ENCODE peak calls at places on chromosomes 11 and 22, in ten cellular contexts. J is A549; D is CD8-positive, alpha-beta memory T cell; A is endodermal cell; S is right atrium auricular region; N is body of pancreas; Y is lower lobe of right lung; R is substantia nigra; P is RWPE1; K is IMR-90. O is an unnamed sample.

GRCh38 chr11:433641-434040 is 8.2 kb downstream of the ANO9 start:
- DNase-seq in K (no peak), Y (peak; percentile 46), A (no peak), S (no peak), J (no peak), R (no peak), P (no peak), D (no peak), N (no peak), O (no peak)

GRCh38 chr22:19750666-19751490 is 9.7 kb upstream of the TBX1 start:
- DNase-seq in J (no peak), R (no peak), S (no peak), K (peak; percentile 76), N (no peak), A (no peak), P (no peak), D (no peak), Y (no peak), O (no peak)

GRCh38 chr11:116500002-116500832 is 272.6 kb downstream of the BUD13 start:
- DNase-seq in K (no peak), N (no peak), D (no peak), A (peak; percentile 49), R (no peak), P (no peak), Y (no peak), S (no peak), J (no peak), O (no peak)

GRCh38 chr11:77658213-77659013 is 20.8 kb upstream of the CLNS1A start:
- DNase-seq in S (no peak), R (no peak), K (peak; percentile 64), N (no peak), J (no peak), Y (no peak), D (no peak), A (no peak), P (no peak), O (no peak)

GRCh38 chr11:6442441-6442840 is 1.7 kb upstream of the HPX start:
- DNase-seq in R (no peak), N (no peak), Y (no peak), D (no peak), P (no peak), S (no peak), J (no peak), A (no peak), K (no peak), O (no peak)

GRCh38 chr11:93715797-93716396 is 25.4 kb downstream of the TAF1D start:
- DNase-seq in N (no peak), A (no peak), D (no peak), J (no peak), S (no peak), Y (no peak), R (no peak), P (no peak), K (no peak), O (no peak)

GRCh38 chr22:37229805-37230672 is 14.0 kb downstream of the RAC2 start:
- DNase-seq in P (no peak), Y (peak; percentile 80), R (no peak), K (peak; percentile 51), D (peak; percentile 90), A (no peak), N (no peak), J (no peak), S (no peak), O (no peak)

GRCh38 chr22:18997925-18998315 is 61.8 kb upstream of the PRODH start:
- DNase-seq in A (peak; percentile 74), D (no peak), Y (no peak), J (no peak), S (no peak), K (no peak), N (no peak), P (no peak), R (no peak), O (no peak)

GRCh38 chr11:36057372-36058045 is 113.6 kb downstream of the LDLRAD3 start:
- DNase-seq in R (no peak), N (no peak), K (no peak), A (no peak), S (peak; percentile 72), D (no peak), P (no peak), J (no peak), Y (no peak), O (peak; percentile 79)

GRCh38 chr11:114254571-114255146 is 41.5 kb upstream of the NNMT start:
- DNase-seq in N (no peak), R (no peak), J (no peak), K (no peak), A (no peak), P (no peak), S (no peak), Y (no peak), D (no peak), O (no peak)

GRCh38 chr11:123429851-123430735 is at the start of gene GRAMD1B:
- DNase-seq in N (no peak), D (peak; percentile 66), Y (peak; percentile 67), K (peak; percentile 90), R (peak; percentile 14), S (no peak), P (peak; percentile 40), J (peak; percentile 68), A (peak; percentile 93), O (peak; percentile 60)

GRCh38 chr11:16883179-16883578 is 131.0 kb downstream of the PLEKHA7 start:
- DNase-seq in R (peak; percentile 7), S (no peak), Y (peak; percentile 40), K (no peak), A (peak; percentile 82), D (no peak), J (no peak), N (no peak), P (peak; percentile 44), O (no peak)

GRCh38 chr11:6703247-6704063 is 20.3 kb upstream of the MRPL17 start:
- DNase-seq in P (peak; percentile 83), K (peak; percentile 57), J (peak; percentile 71), Y (no peak), N (peak; percentile 62), R (peak; percentile 64), A (peak; percentile 81), S (peak; percentile 66), D (peak; percentile 7), O (no peak)

GRCh38 chr11:61061081-61061826 is 41.0 kb upstream of the CD5 start:
- DNase-seq in S (no peak), P (peak; percentile 77), D (peak; percentile 63), R (no peak), A (peak; percentile 36), J (no peak), K (no peak), Y (no peak), N (no peak), O (no peak)

GRCh38 chr11:1600626-1601025 is 2.5 kb upstream of the KRTAP5-2 start:
- DNase-seq in Y (no peak), K (no peak), P (no peak), N (no peak), D (no peak), A (no peak), S (no peak), J (no peak), R (no peak), O (no peak)

GRCh38 chr11:68354181-68354872 is 41.9 kb downstream of the LRP5 start:
- DNase-seq in P (peak; percentile 98), Y (peak; percentile 91), S (peak; percentile 91), J (peak; percentile 98), K (peak; percentile 89), D (no peak), N (peak; percentile 79), R (no peak), A (no peak), O (peak; percentile 84)

GRCh38 chr11:91299980-91300379 is 924.6 kb upstream of the FAT3 start:
- DNase-seq in R (no peak), N (no peak), J (no peak), D (no peak), Y (no peak), A (no peak), K (peak; percentile 59), S (no peak), P (no peak), O (no peak)

GRCh38 chr11:34345012-34345804 is 12.6 kb downstream of the ABTB2 start:
- DNase-seq in S (no peak), P (peak; percentile 85), R (no peak), N (peak; percentile 50), Y (no peak), D (no peak), J (peak; percentile 64), K (peak; percentile 66), A (no peak), O (peak; percentile 67)
- H3K27ac ChIP-seq in S (peak overlapping the region; percentile 87), P (peak overlapping the region; percentile 75), R (no peak overlapping the region), N (no peak overlapping the region), Y (no peak overlapping the region), D (no peak overlapping the region), J (peak overlapping the region; percentile 88), K (no peak overlapping the region), A (no peak overlapping the region), O (no peak overlapping the region)

GRCh38 chr11:118606157-118606843 is 1.1 kb upstream of the PHLDB1 start:
- DNase-seq in N (peak; percentile 65), A (peak; percentile 80), S (peak; percentile 58), Y (no peak), R (no peak), D (no peak), P (no peak), K (no peak), J (no peak), O (peak; percentile 54)
- H3K27ac ChIP-seq in N (peak overlapping the region; percentile 37), A (no peak overlapping the region), S (peak overlapping the region; percentile 78), Y (peak overlapping the region; percentile 40), R (peak overlapping the region; percentile 96), D (no peak overlapping the region), P (peak overlapping the region; percentile 94), K (peak overlapping the region; percentile 57), J (peak overlapping the region; percentile 100), O (peak overlapping the region; percentile 87)

DNA sequence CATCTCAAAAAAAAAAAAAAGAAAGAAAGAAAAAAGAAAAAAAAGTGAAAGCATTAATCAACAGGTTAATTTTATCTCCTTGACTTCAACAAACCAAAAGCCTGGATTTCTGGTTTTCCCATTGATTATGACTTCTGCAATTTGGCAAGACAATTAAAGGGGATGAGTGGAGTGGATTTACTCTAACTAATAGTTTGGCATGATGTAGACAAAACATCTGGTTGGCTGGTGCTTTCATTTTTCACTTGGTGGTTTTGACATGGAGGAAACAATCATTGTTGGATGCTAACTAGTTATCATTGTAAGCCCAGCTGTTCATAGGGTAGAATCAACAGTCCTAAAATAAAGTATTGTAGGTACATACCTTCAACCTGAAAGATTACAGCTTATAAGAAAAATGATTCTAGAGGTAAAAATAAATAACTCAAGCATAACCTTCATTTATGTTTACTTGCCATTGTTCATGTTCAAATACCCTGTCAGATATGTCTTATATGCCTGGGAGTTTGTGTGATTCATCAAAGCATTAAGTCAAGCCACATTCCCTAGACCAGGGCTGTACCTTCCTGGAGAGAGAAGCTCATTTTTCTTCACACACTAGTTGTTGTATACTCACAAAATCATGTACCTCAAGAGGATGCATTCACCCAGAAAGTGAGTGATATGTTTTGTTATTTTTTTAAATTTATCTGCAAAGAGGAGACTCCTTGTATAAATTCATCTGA is 15.1 kb downstream of the FIBIN start:
- DNase-seq in N (no peak), Y (no peak), K (no peak), A (no peak), R (no peak), J (no peak), S (no peak), P (no peak), D (no peak), O (no peak)
- H3K27ac ChIP-seq in N (no peak overlapping the region), Y (no peak overlapping the region), K (no peak overlapping the region), A (no peak overlapping the region), R (no peak overlapping the region), J (no peak overlapping the region), S (no peak overlapping the region), P (no peak overlapping the region), D (no peak overlapping the region), O (no peak overlapping the region)

DNA sequence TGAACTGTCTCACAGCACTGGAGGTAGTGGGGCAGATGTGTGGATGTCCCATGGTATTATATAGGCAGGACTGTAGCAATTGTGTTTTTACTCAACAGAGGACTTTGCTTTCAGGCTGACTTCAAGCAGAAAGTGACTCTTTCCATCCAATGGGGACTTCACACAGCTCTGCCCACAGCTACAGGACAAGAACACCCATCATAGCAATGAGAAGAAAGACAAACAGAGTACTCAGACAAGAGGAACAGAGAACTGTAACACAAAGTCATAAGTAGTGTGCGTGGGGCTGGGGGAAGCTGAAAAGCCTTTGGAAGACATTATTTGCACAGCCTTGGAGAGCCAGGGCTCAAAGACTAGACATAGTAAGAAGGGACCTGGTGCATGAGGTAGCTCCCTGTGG is 70.3 kb downstream of the CCDC81 start:
- DNase-seq in K (no peak), N (no peak), A (no peak), D (no peak), S (no peak), J (no peak), P (no peak), R (no peak), Y (no peak), O (no peak)
- H3K27ac ChIP-seq in K (no peak overlapping the region), N (no peak overlapping the region), A (no peak overlapping the region), D (no peak overlapping the region), S (no peak overlapping the region), J (no peak overlapping the region), P (no peak overlapping the region), R (no peak overlapping the region), Y (no peak overlapping the region), O (no peak overlapping the region)

O was measured in ovary.